ENCODE peak calls at places on chromosomes 13 and 19, in ten cellular contexts. One of them, this sample, is unnamed.
A peak's percentile ranks its signal among the peaks of the same experiment; 100 is the strongest.

GRCh38 chr19:16339361-16339725 is 14.7 kb downstream of the KLF2 start:
- DNase-seq in fibroblast of the aortic adventitia: no peak
- DNase-seq in activated T-helper 1 cell treated with anti-CD3 and anti-CD28 coated beads, Interleukin-12 subunit alpha, Interleukin-12 subunit beta, Interleukin-2, Interleukin-4 antibody, amounts not matched to agents 30 ng/mL and 10 ng/mL and 1 ng/mL, durations not matched to agents 14 hours and 24 hours and 36 hours: no peak
- DNase-seq in stimulated activated CD8-positive, alpha-beta memory T cell treated with anti-CD3 and anti-CD28 coated beads, Interleukin-4, amount 100 ng/mL, for 4 hours: no peak
- DNase-seq in stimulated activated CD4-positive, alpha-beta T cell treated with anti-CD3 and anti-CD28 coated beads, Interleukin-2, amount 100 ng/mL, for 24 hours: no peak
- DNase-seq in activated naive CD4-positive, alpha-beta T cell treated with Interleukin-2 at 50 U/mL for 16 hours: no peak
- DNase-seq in cardiac muscle cell: no peak
- DNase-seq in EL: no peak
- DNase-seq in NCI-H1092 treated with DMSO at 0.1 percent for 48 hours: no peak
- DNase-seq in NCI-H226: no peak
- DNase-seq in this sample: no peak

GRCh38 chr19:22919946-22920345 is 83.0 kb downstream of the ZNF728 start:
- DNase-seq in fibroblast of the aortic adventitia: no peak
- DNase-seq in activated T-helper 1 cell treated with anti-CD3 and anti-CD28 coated beads, Interleukin-12 subunit alpha, Interleukin-12 subunit beta, Interleukin-2, Interleukin-4 antibody, amounts not matched to agents 30 ng/mL and 10 ng/mL and 1 ng/mL, durations not matched to agents 14 hours and 24 hours and 36 hours: no peak
- DNase-seq in stimulated activated CD8-positive, alpha-beta memory T cell treated with anti-CD3 and anti-CD28 coated beads, Interleukin-4, amount 100 ng/mL, for 4 hours: no peak
- DNase-seq in stimulated activated CD4-positive, alpha-beta T cell treated with anti-CD3 and anti-CD28 coated beads, Interleukin-2, amount 100 ng/mL, for 24 hours: no peak
- DNase-seq in activated naive CD4-positive, alpha-beta T cell treated with Interleukin-2 at 50 U/mL for 16 hours: no peak
- DNase-seq in cardiac muscle cell: no peak
- DNase-seq in EL: no peak
- DNase-seq in NCI-H1092 treated with DMSO at 0.1 percent for 48 hours: no peak
- DNase-seq in NCI-H226: no peak
- DNase-seq in this sample: no peak

GRCh38 chr19:4575267-4575793 is 15.8 kb upstream of the SEMA6B start:
- DNase-seq in fibroblast of the aortic adventitia: peak; percentile 98
- DNase-seq in activated T-helper 1 cell treated with anti-CD3 and anti-CD28 coated beads, Interleukin-12 subunit alpha, Interleukin-12 subunit beta, Interleukin-2, Interleukin-4 antibody, amounts not matched to agents 30 ng/mL and 10 ng/mL and 1 ng/mL, durations not matched to agents 14 hours and 24 hours and 36 hours: no peak
- DNase-seq in stimulated activated CD8-positive, alpha-beta memory T cell treated with anti-CD3 and anti-CD28 coated beads, Interleukin-4, amount 100 ng/mL, for 4 hours: no peak
- DNase-seq in stimulated activated CD4-positive, alpha-beta T cell treated with anti-CD3 and anti-CD28 coated beads, Interleukin-2, amount 100 ng/mL, for 24 hours: no peak
- DNase-seq in activated naive CD4-positive, alpha-beta T cell treated with Interleukin-2 at 50 U/mL for 16 hours: no peak
- DNase-seq in cardiac muscle cell: peak; percentile 99
- DNase-seq in EL: peak; percentile 96
- DNase-seq in NCI-H1092 treated with DMSO at 0.1 percent for 48 hours: no peak
- DNase-seq in NCI-H226: peak; percentile 94
- DNase-seq in this sample: peak; percentile 73

GRCh38 chr13:76505437-76505836 is 380.8 kb downstream of the KCTD12 start:
- DNase-seq in fibroblast of the aortic adventitia: no peak
- DNase-seq in activated T-helper 1 cell treated with anti-CD3 and anti-CD28 coated beads, Interleukin-12 subunit alpha, Interleukin-12 subunit beta, Interleukin-2, Interleukin-4 antibody, amounts not matched to agents 30 ng/mL and 10 ng/mL and 1 ng/mL, durations not matched to agents 14 hours and 24 hours and 36 hours: no peak
- DNase-seq in stimulated activated CD8-positive, alpha-beta memory T cell treated with anti-CD3 and anti-CD28 coated beads, Interleukin-4, amount 100 ng/mL, for 4 hours: no peak
- DNase-seq in stimulated activated CD4-positive, alpha-beta T cell treated with anti-CD3 and anti-CD28 coated beads, Interleukin-2, amount 100 ng/mL, for 24 hours: no peak
- DNase-seq in activated naive CD4-positive, alpha-beta T cell treated with Interleukin-2 at 50 U/mL for 16 hours: no peak
- DNase-seq in cardiac muscle cell: no peak
- DNase-seq in EL: no peak
- DNase-seq in NCI-H1092 treated with DMSO at 0.1 percent for 48 hours: no peak
- DNase-seq in NCI-H226: no peak
- DNase-seq in this sample: no peak

GRCh38 chr13:80093888-80094287 is 247.0 kb downstream of the SPRY2 start:
- DNase-seq in fibroblast of the aortic adventitia: no peak
- DNase-seq in activated T-helper 1 cell treated with anti-CD3 and anti-CD28 coated beads, Interleukin-12 subunit alpha, Interleukin-12 subunit beta, Interleukin-2, Interleukin-4 antibody, amounts not matched to agents 30 ng/mL and 10 ng/mL and 1 ng/mL, durations not matched to agents 14 hours and 24 hours and 36 hours: no peak
- DNase-seq in stimulated activated CD8-positive, alpha-beta memory T cell treated with anti-CD3 and anti-CD28 coated beads, Interleukin-4, amount 100 ng/mL, for 4 hours: no peak
- DNase-seq in stimulated activated CD4-positive, alpha-beta T cell treated with anti-CD3 and anti-CD28 coated beads, Interleukin-2, amount 100 ng/mL, for 24 hours: no peak
- DNase-seq in activated naive CD4-positive, alpha-beta T cell treated with Interleukin-2 at 50 U/mL for 16 hours: no peak
- DNase-seq in cardiac muscle cell: no peak
- DNase-seq in EL: no peak
- DNase-seq in NCI-H1092 treated with DMSO at 0.1 percent for 48 hours: no peak
- DNase-seq in NCI-H226: no peak
- DNase-seq in this sample: no peak

GRCh38 chr13:94305934-94306333 is 173.5 kb downstream of the DCT start:
- DNase-seq in fibroblast of the aortic adventitia: peak; percentile 35
- DNase-seq in activated T-helper 1 cell treated with anti-CD3 and anti-CD28 coated beads, Interleukin-12 subunit alpha, Interleukin-12 subunit beta, Interleukin-2, Interleukin-4 antibody, amounts not matched to agents 30 ng/mL and 10 ng/mL and 1 ng/mL, durations not matched to agents 14 hours and 24 hours and 36 hours: no peak
- DNase-seq in stimulated activated CD8-positive, alpha-beta memory T cell treated with anti-CD3 and anti-CD28 coated beads, Interleukin-4, amount 100 ng/mL, for 4 hours: no peak
- DNase-seq in stimulated activated CD4-positive, alpha-beta T cell treated with anti-CD3 and anti-CD28 coated beads, Interleukin-2, amount 100 ng/mL, for 24 hours: no peak
- DNase-seq in activated naive CD4-positive, alpha-beta T cell treated with Interleukin-2 at 50 U/mL for 16 hours: no peak
- DNase-seq in cardiac muscle cell: no peak
- DNase-seq in EL: peak; percentile 6
- DNase-seq in NCI-H1092 treated with DMSO at 0.1 percent for 48 hours: no peak
- DNase-seq in NCI-H226: no peak
- DNase-seq in this sample: no peak

GRCh38 chr19:12789098-12789903 is 2.0 kb upstream of the JUNB start:
- DNase-seq in fibroblast of the aortic adventitia: peak; percentile 46
- DNase-seq in activated T-helper 1 cell treated with anti-CD3 and anti-CD28 coated beads, Interleukin-12 subunit alpha, Interleukin-12 subunit beta, Interleukin-2, Interleukin-4 antibody, amounts not matched to agents 30 ng/mL and 10 ng/mL and 1 ng/mL, durations not matched to agents 14 hours and 24 hours and 36 hours: no peak
- DNase-seq in stimulated activated CD8-positive, alpha-beta memory T cell treated with anti-CD3 and anti-CD28 coated beads, Interleukin-4, amount 100 ng/mL, for 4 hours: no peak
- DNase-seq in stimulated activated CD4-positive, alpha-beta T cell treated with anti-CD3 and anti-CD28 coated beads, Interleukin-2, amount 100 ng/mL, for 24 hours: peak; percentile 51
- DNase-seq in activated naive CD4-positive, alpha-beta T cell treated with Interleukin-2 at 50 U/mL for 16 hours: peak; percentile 56
- DNase-seq in cardiac muscle cell: no peak
- DNase-seq in EL: peak; percentile 41
- DNase-seq in NCI-H1092 treated with DMSO at 0.1 percent for 48 hours: no peak
- DNase-seq in NCI-H226: no peak
- DNase-seq in this sample: no peak

GRCh38 chr19:57664269-57665127 is 4.2 kb upstream of the ZSCAN4 start:
- DNase-seq in fibroblast of the aortic adventitia: peak; percentile 46
- DNase-seq in activated T-helper 1 cell treated with anti-CD3 and anti-CD28 coated beads, Interleukin-12 subunit alpha, Interleukin-12 subunit beta, Interleukin-2, Interleukin-4 antibody, amounts not matched to agents 30 ng/mL and 10 ng/mL and 1 ng/mL, durations not matched to agents 14 hours and 24 hours and 36 hours: no peak
- DNase-seq in stimulated activated CD8-positive, alpha-beta memory T cell treated with anti-CD3 and anti-CD28 coated beads, Interleukin-4, amount 100 ng/mL, for 4 hours: no peak
- DNase-seq in stimulated activated CD4-positive, alpha-beta T cell treated with anti-CD3 and anti-CD28 coated beads, Interleukin-2, amount 100 ng/mL, for 24 hours: no peak
- DNase-seq in activated naive CD4-positive, alpha-beta T cell treated with Interleukin-2 at 50 U/mL for 16 hours: no peak
- DNase-seq in cardiac muscle cell: peak; percentile 76
- DNase-seq in EL: peak; percentile 61
- DNase-seq in NCI-H1092 treated with DMSO at 0.1 percent for 48 hours: peak; percentile 21
- DNase-seq in NCI-H226: peak; percentile 28
- DNase-seq in this sample: no peak

GRCh38 chr13:51590231-51590630 is 6.0 kb downstream of the WDFY2 start:
- DNase-seq in fibroblast of the aortic adventitia: no peak
- DNase-seq in activated T-helper 1 cell treated with anti-CD3 and anti-CD28 coated beads, Interleukin-12 subunit alpha, Interleukin-12 subunit beta, Interleukin-2, Interleukin-4 antibody, amounts not matched to agents 30 ng/mL and 10 ng/mL and 1 ng/mL, durations not matched to agents 14 hours and 24 hours and 36 hours: no peak
- DNase-seq in stimulated activated CD8-positive, alpha-beta memory T cell treated with anti-CD3 and anti-CD28 coated beads, Interleukin-4, amount 100 ng/mL, for 4 hours: no peak
- DNase-seq in stimulated activated CD4-positive, alpha-beta T cell treated with anti-CD3 and anti-CD28 coated beads, Interleukin-2, amount 100 ng/mL, for 24 hours: no peak
- DNase-seq in activated naive CD4-positive, alpha-beta T cell treated with Interleukin-2 at 50 U/mL for 16 hours: no peak
- DNase-seq in cardiac muscle cell: no peak
- DNase-seq in EL: no peak
- DNase-seq in NCI-H1092 treated with DMSO at 0.1 percent for 48 hours: no peak
- DNase-seq in NCI-H226: no peak
- DNase-seq in this sample: no peak

GRCh38 chr19:58477871-58478270 is 1.7 kb downstream of the ZNF446 start:
- DNase-seq in fibroblast of the aortic adventitia: no peak
- DNase-seq in activated T-helper 1 cell treated with anti-CD3 and anti-CD28 coated beads, Interleukin-12 subunit alpha, Interleukin-12 subunit beta, Interleukin-2, Interleukin-4 antibody, amounts not matched to agents 30 ng/mL and 10 ng/mL and 1 ng/mL, durations not matched to agents 14 hours and 24 hours and 36 hours: no peak
- DNase-seq in stimulated activated CD8-positive, alpha-beta memory T cell treated with anti-CD3 and anti-CD28 coated beads, Interleukin-4, amount 100 ng/mL, for 4 hours: no peak
- DNase-seq in stimulated activated CD4-positive, alpha-beta T cell treated with anti-CD3 and anti-CD28 coated beads, Interleukin-2, amount 100 ng/mL, for 24 hours: no peak
- DNase-seq in activated naive CD4-positive, alpha-beta T cell treated with Interleukin-2 at 50 U/mL for 16 hours: no peak
- DNase-seq in cardiac muscle cell: no peak
- DNase-seq in EL: no peak
- DNase-seq in NCI-H1092 treated with DMSO at 0.1 percent for 48 hours: no peak
- DNase-seq in NCI-H226: no peak
- DNase-seq in this sample: no peak

GRCh38 chr19:40284501-40285352 is at the start of gene AKT2:
- DNase-seq in fibroblast of the aortic adventitia: peak; percentile 38
- DNase-seq in activated T-helper 1 cell treated with anti-CD3 and anti-CD28 coated beads, Interleukin-12 subunit alpha, Interleukin-12 subunit beta, Interleukin-2, Interleukin-4 antibody, amounts not matched to agents 30 ng/mL and 10 ng/mL and 1 ng/mL, durations not matched to agents 14 hours and 24 hours and 36 hours: peak; percentile 53
- DNase-seq in stimulated activated CD8-positive, alpha-beta memory T cell treated with anti-CD3 and anti-CD28 coated beads, Interleukin-4, amount 100 ng/mL, for 4 hours: peak; percentile 47
- DNase-seq in stimulated activated CD4-positive, alpha-beta T cell treated with anti-CD3 and anti-CD28 coated beads, Interleukin-2, amount 100 ng/mL, for 24 hours: peak; percentile 76
- DNase-seq in activated naive CD4-positive, alpha-beta T cell treated with Interleukin-2 at 50 U/mL for 16 hours: peak; percentile 52
- DNase-seq in cardiac muscle cell: peak; percentile 66
- DNase-seq in EL: peak; percentile 54
- DNase-seq in NCI-H1092 treated with DMSO at 0.1 percent for 48 hours: peak; percentile 56
- DNase-seq in NCI-H226: peak; percentile 7
- DNase-seq in this sample: no peak

GRCh38 chr19:35533822-35534521 is 716 bp downstream of the GAPDHS start:
- DNase-seq in fibroblast of the aortic adventitia: peak; percentile 29
- DNase-seq in activated T-helper 1 cell treated with anti-CD3 and anti-CD28 coated beads, Interleukin-12 subunit alpha, Interleukin-12 subunit beta, Interleukin-2, Interleukin-4 antibody, amounts not matched to agents 30 ng/mL and 10 ng/mL and 1 ng/mL, durations not matched to agents 14 hours and 24 hours and 36 hours: peak; percentile 21
- DNase-seq in stimulated activated CD8-positive, alpha-beta memory T cell treated with anti-CD3 and anti-CD28 coated beads, Interleukin-4, amount 100 ng/mL, for 4 hours: no peak
- DNase-seq in stimulated activated CD4-positive, alpha-beta T cell treated with anti-CD3 and anti-CD28 coated beads, Interleukin-2, amount 100 ng/mL, for 24 hours: peak; percentile 28
- DNase-seq in activated naive CD4-positive, alpha-beta T cell treated with Interleukin-2 at 50 U/mL for 16 hours: peak; percentile 7
- DNase-seq in cardiac muscle cell: peak; percentile 57
- DNase-seq in EL: peak; percentile 23
- DNase-seq in NCI-H1092 treated with DMSO at 0.1 percent for 48 hours: no peak
- DNase-seq in NCI-H226: no peak
- DNase-seq in this sample: no peak

GRCh38 chr13:51243832-51244231 is 21.6 kb downstream of the FAM124A start:
- DNase-seq in fibroblast of the aortic adventitia: no peak
- DNase-seq in activated T-helper 1 cell treated with anti-CD3 and anti-CD28 coated beads, Interleukin-12 subunit alpha, Interleukin-12 subunit beta, Interleukin-2, Interleukin-4 antibody, amounts not matched to agents 30 ng/mL and 10 ng/mL and 1 ng/mL, durations not matched to agents 14 hours and 24 hours and 36 hours: no peak
- DNase-seq in stimulated activated CD8-positive, alpha-beta memory T cell treated with anti-CD3 and anti-CD28 coated beads, Interleukin-4, amount 100 ng/mL, for 4 hours: no peak
- DNase-seq in stimulated activated CD4-positive, alpha-beta T cell treated with anti-CD3 and anti-CD28 coated beads, Interleukin-2, amount 100 ng/mL, for 24 hours: no peak
- DNase-seq in activated naive CD4-positive, alpha-beta T cell treated with Interleukin-2 at 50 U/mL for 16 hours: no peak
- DNase-seq in cardiac muscle cell: no peak
- DNase-seq in EL: no peak
- DNase-seq in NCI-H1092 treated with DMSO at 0.1 percent for 48 hours: peak; percentile 20
- DNase-seq in NCI-H226: no peak
- DNase-seq in this sample: no peak

GRCh38 chr13:26050568-26051230 is 1.1 kb downstream of the SHISA2 start:
- DNase-seq in fibroblast of the aortic adventitia: no peak
- DNase-seq in activated T-helper 1 cell treated with anti-CD3 and anti-CD28 coated beads, Interleukin-12 subunit alpha, Interleukin-12 subunit beta, Interleukin-2, Interleukin-4 antibody, amounts not matched to agents 30 ng/mL and 10 ng/mL and 1 ng/mL, durations not matched to agents 14 hours and 24 hours and 36 hours: no peak
- DNase-seq in stimulated activated CD8-positive, alpha-beta memory T cell treated with anti-CD3 and anti-CD28 coated beads, Interleukin-4, amount 100 ng/mL, for 4 hours: no peak
- DNase-seq in stimulated activated CD4-positive, alpha-beta T cell treated with anti-CD3 and anti-CD28 coated beads, Interleukin-2, amount 100 ng/mL, for 24 hours: no peak
- DNase-seq in activated naive CD4-positive, alpha-beta T cell treated with Interleukin-2 at 50 U/mL for 16 hours: no peak
- DNase-seq in cardiac muscle cell: peak; percentile 34
- DNase-seq in EL: peak; percentile 7
- DNase-seq in NCI-H1092 treated with DMSO at 0.1 percent for 48 hours: peak; percentile 52
- DNase-seq in NCI-H226: no peak
- DNase-seq in this sample: peak; percentile 19

GRCh38 chr13:110555601-110556223 is 5.8 kb downstream of the RAB20 start:
- DNase-seq in fibroblast of the aortic adventitia: no peak
- DNase-seq in activated T-helper 1 cell treated with anti-CD3 and anti-CD28 coated beads, Interleukin-12 subunit alpha, Interleukin-12 subunit beta, Interleukin-2, Interleukin-4 antibody, amounts not matched to agents 30 ng/mL and 10 ng/mL and 1 ng/mL, durations not matched to agents 14 hours and 24 hours and 36 hours: no peak
- DNase-seq in stimulated activated CD8-positive, alpha-beta memory T cell treated with anti-CD3 and anti-CD28 coated beads, Interleukin-4, amount 100 ng/mL, for 4 hours: no peak
- DNase-seq in stimulated activated CD4-positive, alpha-beta T cell treated with anti-CD3 and anti-CD28 coated beads, Interleukin-2, amount 100 ng/mL, for 24 hours: no peak
- DNase-seq in activated naive CD4-positive, alpha-beta T cell treated with Interleukin-2 at 50 U/mL for 16 hours: no peak
- DNase-seq in cardiac muscle cell: no peak
- DNase-seq in EL: no peak
- DNase-seq in NCI-H1092 treated with DMSO at 0.1 percent for 48 hours: no peak
- DNase-seq in NCI-H226: no peak
- DNase-seq in this sample: no peak

GRCh38 chr19:55212447-55212846 is 3.1 kb upstream of the PTPRH start:
- DNase-seq in fibroblast of the aortic adventitia: no peak
- DNase-seq in activated T-helper 1 cell treated with anti-CD3 and anti-CD28 coated beads, Interleukin-12 subunit alpha, Interleukin-12 subunit beta, Interleukin-2, Interleukin-4 antibody, amounts not matched to agents 30 ng/mL and 10 ng/mL and 1 ng/mL, durations not matched to agents 14 hours and 24 hours and 36 hours: peak; percentile 15
- DNase-seq in stimulated activated CD8-positive, alpha-beta memory T cell treated with anti-CD3 and anti-CD28 coated beads, Interleukin-4, amount 100 ng/mL, for 4 hours: no peak
- DNase-seq in stimulated activated CD4-positive, alpha-beta T cell treated with anti-CD3 and anti-CD28 coated beads, Interleukin-2, amount 100 ng/mL, for 24 hours: peak; percentile 59
- DNase-seq in activated naive CD4-positive, alpha-beta T cell treated with Interleukin-2 at 50 U/mL for 16 hours: peak; percentile 52
- DNase-seq in cardiac muscle cell: no peak
- DNase-seq in EL: no peak
- DNase-seq in NCI-H1092 treated with DMSO at 0.1 percent for 48 hours: no peak
- DNase-seq in NCI-H226: peak; percentile 51
- DNase-seq in this sample: no peak

GRCh38 chr19:3275583-3276340 is 51.3 kb downstream of the CELF5 start:
- DNase-seq in fibroblast of the aortic adventitia: peak; percentile 64
- DNase-seq in activated T-helper 1 cell treated with anti-CD3 and anti-CD28 coated beads, Interleukin-12 subunit alpha, Interleukin-12 subunit beta, Interleukin-2, Interleukin-4 antibody, amounts not matched to agents 30 ng/mL and 10 ng/mL and 1 ng/mL, durations not matched to agents 14 hours and 24 hours and 36 hours: peak; percentile 76
- DNase-seq in stimulated activated CD8-positive, alpha-beta memory T cell treated with anti-CD3 and anti-CD28 coated beads, Interleukin-4, amount 100 ng/mL, for 4 hours: peak; percentile 65
- DNase-seq in stimulated activated CD4-positive, alpha-beta T cell treated with anti-CD3 and anti-CD28 coated beads, Interleukin-2, amount 100 ng/mL, for 24 hours: peak; percentile 89
- DNase-seq in activated naive CD4-positive, alpha-beta T cell treated with Interleukin-2 at 50 U/mL for 16 hours: peak; percentile 85
- DNase-seq in cardiac muscle cell: peak; percentile 81
- DNase-seq in EL: peak; percentile 85
- DNase-seq in NCI-H1092 treated with DMSO at 0.1 percent for 48 hours: peak; percentile 58
- DNase-seq in NCI-H226: peak; percentile 77
- DNase-seq in this sample: no peak

GRCh38 chr13:88526186-88526852 is 855.1 kb downstream of the SLITRK5 start:
- DNase-seq in fibroblast of the aortic adventitia: no peak
- DNase-seq in activated T-helper 1 cell treated with anti-CD3 and anti-CD28 coated beads, Interleukin-12 subunit alpha, Interleukin-12 subunit beta, Interleukin-2, Interleukin-4 antibody, amounts not matched to agents 30 ng/mL and 10 ng/mL and 1 ng/mL, durations not matched to agents 14 hours and 24 hours and 36 hours: no peak
- DNase-seq in stimulated activated CD8-positive, alpha-beta memory T cell treated with anti-CD3 and anti-CD28 coated beads, Interleukin-4, amount 100 ng/mL, for 4 hours: no peak
- DNase-seq in stimulated activated CD4-positive, alpha-beta T cell treated with anti-CD3 and anti-CD28 coated beads, Interleukin-2, amount 100 ng/mL, for 24 hours: no peak
- DNase-seq in activated naive CD4-positive, alpha-beta T cell treated with Interleukin-2 at 50 U/mL for 16 hours: no peak
- DNase-seq in cardiac muscle cell: no peak
- DNase-seq in EL: no peak
- DNase-seq in NCI-H1092 treated with DMSO at 0.1 percent for 48 hours: no peak
- DNase-seq in NCI-H226: no peak
- DNase-seq in this sample: peak; percentile 1

GRCh38 chr13:71021810-71022422 is 845.1 kb downstream of the DACH1 start:
- DNase-seq in fibroblast of the aortic adventitia: no peak
- DNase-seq in activated T-helper 1 cell treated with anti-CD3 and anti-CD28 coated beads, Interleukin-12 subunit alpha, Interleukin-12 subunit beta, Interleukin-2, Interleukin-4 antibody, amounts not matched to agents 30 ng/mL and 10 ng/mL and 1 ng/mL, durations not matched to agents 14 hours and 24 hours and 36 hours: no peak
- DNase-seq in stimulated activated CD8-positive, alpha-beta memory T cell treated with anti-CD3 and anti-CD28 coated beads, Interleukin-4, amount 100 ng/mL, for 4 hours: no peak
- DNase-seq in stimulated activated CD4-positive, alpha-beta T cell treated with anti-CD3 and anti-CD28 coated beads, Interleukin-2, amount 100 ng/mL, for 24 hours: no peak
- DNase-seq in activated naive CD4-positive, alpha-beta T cell treated with Interleukin-2 at 50 U/mL for 16 hours: no peak
- DNase-seq in cardiac muscle cell: no peak
- DNase-seq in EL: no peak
- DNase-seq in NCI-H1092 treated with DMSO at 0.1 percent for 48 hours: no peak
- DNase-seq in NCI-H226: no peak
- DNase-seq in this sample: no peak

This sample was measured in foreskin keratinocyte.